ENCODE peak calls at places on chromosomes 5 and 9, in four cellular contexts. R, Z, X and G are unnamed samples.

GRCh38 chr5:14039576-14039975 is 95.1 kb upstream of the DNAH5 start:
- DNase-seq in R (no peak), Z (no peak), X (no peak), G (no peak)

GRCh38 chr5:53041071-53041692 is 52.0 kb downstream of the ITGA2 start:
- DNase-seq in R (no peak), Z (no peak), X (no peak), G (no peak)

GRCh38 chr9:7374966-7375650 is 424.5 kb downstream of the DMAC1 start:
- DNase-seq in R (no peak), Z (no peak), X (no peak), G (no peak)

GRCh38 chr5:126462239-126463014 is 39.2 kb downstream of the GRAMD2B start:
- DNase-seq in R (no peak), Z (no peak), X (no peak), G (no peak)

GRCh38 chr9:133959171-133959570 is 33.0 kb downstream of the VAV2 start:
- DNase-seq in R (no peak), Z (no peak), X (no peak), G (no peak)

GRCh38 chr9:26746357-26747072 is 146.1 kb downstream of the CAAP1 start:
- DNase-seq in R (no peak), Z (no peak), X (no peak), G (no peak)

GRCh38 chr9:89878687-89879086 is 273.9 kb downstream of the GADD45G start:
- DNase-seq in R (no peak), Z (no peak), X (no peak), G (no peak)

GRCh38 chr5:158752656-158752973 is 347.1 kb downstream of the EBF1 start:
- DNase-seq in R (no peak), Z (no peak), X (no peak), G (no peak)

GRCh38 chr5:6729400-6730310 is 16.4 kb downstream of the TENT4A start:
- DNase-seq in R (peak), Z (peak), X (peak), G (peak)

GRCh38 chr5:81425569-81425968 is 31.6 kb upstream of the ACOT12 start:
- DNase-seq in R (no peak), Z (no peak), X (no peak), G (no peak)

GRCh38 chr9:76087978-76088377 is 197.5 kb downstream of the PCSK5 start:
- DNase-seq in R (no peak), Z (no peak), X (no peak), G (no peak)

GRCh38 chr5:14728109-14728938 is 63.8 kb downstream of the OTULIN start:
- DNase-seq in R (no peak), Z (no peak), X (no peak), G (no peak)

GRCh38 chr5:131996210-131997025 is 15.0 kb downstream of the ACSL6 start:
- DNase-seq in R (no peak), Z (no peak), X (no peak), G (peak)

GRCh38 chr5:133730346-133730745 is 118.0 kb upstream of the FSTL4 start:
- DNase-seq in R (no peak), Z (no peak), X (no peak), G (no peak)